ENCODE peak calls at places on chromosome 7, in nine cellular contexts. U is stomach; D is SW 1271; P is HuH-7; N is stimulated activated CD4-positive, alpha-beta T cell treated with anti-CD3 and anti-CD28 coated beads, TNF-alpha, amount 100 ng/mL, for 24 hours; R is cardiac muscle cell; Q is NCI-H1105 treated with DMSO at 0.1 percent for 48 hours; G is effector CD4-positive, alpha-beta T cell; Z is posterior vena cava. T is an unnamed sample.

GRCh38 chr7:41103331-41103730 is 599.6 kb downstream of the INHBA start:
- DNase-seq in U (no peak), D (no peak), P (no peak), N (no peak), R (no peak), Q (no peak), G (no peak), Z (no peak), T (no peak)

GRCh38 chr7:26372738-26373137 is 81.1 kb downstream of the SNX10 start:
- DNase-seq in U (no peak), D (no peak), P (no peak), N (no peak), R (no peak), Q (no peak), G (no peak), Z (no peak), T (no peak)

GRCh38 chr7:148492157-148492860 is 98.3 kb upstream of the C7orf33 start:
- DNase-seq in U (no peak), D (no peak), P (no peak), N (no peak), R (peak; percentile 3), Q (no peak), G (no peak), Z (no peak), T (no peak)

GRCh38 chr7:108415821-108416536 is 40.3 kb downstream of the NRCAM start:
- DNase-seq in U (no peak), D (no peak), P (no peak), N (no peak), R (peak; percentile 74), Q (peak; percentile 71), G (no peak), Z (no peak), T (no peak)

GRCh38 chr7:88759216-88759955 is at the start of gene ZNF804B:
- DNase-seq in U (no peak), D (no peak), P (peak; percentile 39), N (no peak), R (no peak), Q (peak; percentile 53), G (no peak), Z (peak; percentile 82), T (peak; percentile 43)

GRCh38 chr7:77223261-77223660 is 23.6 kb upstream of the FGL2 start:
- DNase-seq in U (no peak), D (no peak), P (no peak), N (no peak), R (no peak), Q (no peak), G (no peak), Z (no peak), T (no peak)

GRCh38 chr7:20991544-20991943 is 204.9 kb upstream of the SP8 start:
- DNase-seq in U (no peak), D (no peak), P (no peak), N (no peak), R (no peak), Q (no peak), G (no peak), Z (no peak), T (no peak)

GRCh38 chr7:19620470-19620869 is 88.4 kb downstream of the POLR1F start:
- DNase-seq in U (no peak), D (no peak), P (no peak), N (no peak), R (peak; percentile 55), Q (no peak), G (no peak), Z (no peak), T (no peak)

GRCh38 chr7:91319326-91319725 is 55.1 kb downstream of the FZD1 start:
- DNase-seq in U (no peak), D (no peak), P (no peak), N (no peak), R (no peak), Q (no peak), G (no peak), Z (no peak), T (no peak)

GRCh38 chr7:83581667-83582435 is 67.1 kb downstream of the SEMA3E start:
- DNase-seq in U (no peak), D (no peak), P (no peak), N (no peak), R (no peak), Q (no peak), G (no peak), Z (no peak), T (no peak)

GRCh38 chr7:76262683-76263402 is 39.6 kb upstream of the HSPB1 start:
- DNase-seq in U (peak; percentile 72), D (peak; percentile 62), P (peak; percentile 68), N (no peak), R (peak; percentile 80), Q (peak; percentile 62), G (no peak), Z (no peak), T (peak; percentile 57)

GRCh38 chr7:2093841-2094220 is 138.9 kb downstream of the MAD1L1 start:
- DNase-seq in U (no peak), D (no peak), P (no peak), N (no peak), R (no peak), Q (no peak), G (no peak), Z (no peak), T (no peak)

GRCh38 chr7:1939434-1940401 is 269.6 kb downstream of the ELFN1 start:
- DNase-seq in U (no peak), D (no peak), P (no peak), N (no peak), R (no peak), Q (no peak), G (no peak), Z (peak; percentile 80), T (no peak)

GRCh38 chr7:1470901-1471300 is 11.6 kb upstream of the MICALL2 start:
- DNase-seq in U (no peak), D (no peak), P (no peak), N (no peak), R (no peak), Q (no peak), G (no peak), Z (no peak), T (no peak)

GRCh38 chr7:122887848-122888247 is 1.6 kb upstream of the CADPS2 start:
- DNase-seq in U (no peak), D (no peak), P (no peak), N (no peak), R (no peak), Q (peak; percentile 36), G (no peak), Z (no peak), T (no peak)

GRCh38 chr7:11835260-11835659 is 3.3 kb upstream of the THSD7A start:
- DNase-seq in U (no peak), D (no peak), P (no peak), N (no peak), R (peak; percentile 31), Q (peak; percentile 51), G (no peak), Z (no peak), T (no peak)

GRCh38 chr7:10802526-10802925 is 171.1 kb upstream of the PHF14 start:
- DNase-seq in U (no peak), D (no peak), P (no peak), N (no peak), R (peak; percentile 34), Q (no peak), G (no peak), Z (no peak), T (no peak)

GRCh38 chr7:22810843-22811242 is 11.8 kb downstream of the TOMM7 start:
- DNase-seq in U (no peak), D (no peak), P (no peak), N (no peak), R (no peak), Q (no peak), G (no peak), Z (no peak), T (no peak)

GRCh38 chr7:121525155-121525819 is 129.2 kb upstream of the FAM3C start:
- DNase-seq in U (no peak), D (no peak), P (no peak), N (no peak), R (no peak), Q (no peak), G (no peak), Z (no peak), T (no peak)

GRCh38 chr7:90383422-90383821 is 19.8 kb upstream of the CLDN12 start:
- DNase-seq in U (no peak), D (peak; percentile 65), P (no peak), N (no peak), R (peak; percentile 43), Q (no peak), G (no peak), Z (no peak), T (no peak)

T was measured in mucosa of descending colon.